ENCODE peak calls at places on chromosome 17, in five cellular contexts. A, F, M, Q and E are unnamed samples.

GRCh38 chr17:21190078-21190477 is 23.9 kb downstream of the TMEM11 start:
- DNase-seq in A (no peak), F (no peak), M (no peak), Q (no peak), E (no peak)

GRCh38 chr17:4944163-4944553 is 4.1 kb downstream of the RNF167 start:
- DNase-seq in A (no peak), F (no peak), M (no peak), Q (no peak), E (no peak)

GRCh38 chr17:35089846-35090193 is 26.3 kb upstream of the RFFL start:
- DNase-seq in A (no peak), F (peak; percentile 38), M (no peak), Q (peak; percentile 46), E (peak; percentile 30)

GRCh38 chr17:7486181-7486580 is 2.0 kb downstream of the POLR2A start:
- DNase-seq in A (no peak), F (no peak), M (no peak), Q (peak; percentile 81), E (peak; percentile 72)

GRCh38 chr17:75876938-75877751 is 1.2 kb downstream of the TRIM47 start:
- DNase-seq in A (peak; percentile 96), F (peak; percentile 98), M (peak; percentile 88), Q (peak; percentile 97), E (peak; percentile 89)

GRCh38 chr17:67400193-67400592 is 23.1 kb downstream of the PITPNC1 start:
- DNase-seq in A (no peak), F (no peak), M (no peak), Q (no peak), E (no peak)

GRCh38 chr17:36001862-36002603 is 680 bp upstream of the CCL15 start:
- DNase-seq in A (no peak), F (no peak), M (peak; percentile 93), Q (no peak), E (no peak)

GRCh38 chr17:27651411-27652345 is 20.7 kb downstream of the LGALS9 start:
- DNase-seq in A (peak; percentile 64), F (peak; percentile 65), M (peak; percentile 82), Q (peak; percentile 43), E (peak; percentile 19)

GRCh38 chr17:8189041-8189710 is 804 bp downstream of the BORCS6 start:
- DNase-seq in A (peak; percentile 34), F (no peak), M (peak; percentile 72), Q (no peak), E (peak; percentile 16)

GRCh38 chr17:76946772-76947135 is 78.5 kb downstream of the MGAT5B start:
- DNase-seq in A (no peak), F (no peak), M (no peak), Q (no peak), E (no peak)

GRCh38 chr17:1511756-1512321 is 4.6 kb downstream of the INPP5K start:
- DNase-seq in A (no peak), F (peak; percentile 52), M (peak; percentile 67), Q (peak; percentile 37), E (peak; percentile 76)

GRCh38 chr17:76543482-76544122 is 3.8 kb downstream of the PRCD start:
- DNase-seq in A (peak; percentile 21), F (no peak), M (no peak), Q (no peak), E (no peak)

GRCh38 chr17:78372811-78373210 is 5.6 kb upstream of the PGS1 start:
- DNase-seq in A (no peak), F (no peak), M (no peak), Q (no peak), E (no peak)

GRCh38 chr17:56723471-56723870 is 110.2 kb downstream of the C17orf67 start:
- DNase-seq in A (no peak), F (no peak), M (no peak), Q (no peak), E (no peak)

GRCh38 chr17:29778936-29779811 is 150.9 kb downstream of the SSH2 start:
- DNase-seq in A (peak; percentile 82), F (peak; percentile 75), M (peak; percentile 69), Q (peak; percentile 63), E (peak; percentile 52)

GRCh38 chr17:2994441-2994840 is 69.0 kb downstream of the OR1D5 start:
- DNase-seq in A (no peak), F (no peak), M (no peak), Q (no peak), E (no peak)

GRCh38 chr17:78185981-78186688 is 717 bp downstream of the TK1 start:
- DNase-seq in A (peak; percentile 43), F (no peak), M (peak; percentile 81), Q (peak; percentile 44), E (peak; percentile 42)

GRCh38 chr17:77833769-77834168 is 124.7 kb upstream of the TNRC6C start:
- DNase-seq in A (no peak), F (no peak), M (no peak), Q (no peak), E (no peak)

GRCh38 chr17:68790931-68791330 is 164.3 kb downstream of the ABCA8 start:
- DNase-seq in A (peak; percentile 40), F (no peak), M (no peak), Q (peak; percentile 67), E (peak; percentile 55)

GRCh38 chr17:74383140-74383539 is 15.8 kb downstream of the GPR142 start:
- DNase-seq in A (no peak), F (no peak), M (no peak), Q (no peak), E (no peak)

GRCh38 chr17:79174905-79175856 is 100.6 kb downstream of the ENGASE start:
- DNase-seq in A (no peak), F (no peak), M (no peak), Q (peak; percentile 7), E (no peak)

GRCh38 chr17:58684003-58684402 is 7.8 kb downstream of the TEX14 start:
- DNase-seq in A (no peak), F (no peak), M (no peak), Q (no peak), E (no peak)

GRCh38 chr17:4604111-4604644 is 19.8 kb downstream of the SMTNL2 start:
- DNase-seq in A (peak; percentile 84), F (peak; percentile 55), M (no peak), Q (peak; percentile 65), E (peak; percentile 34)

GRCh38 chr17:57145347-57145746 is 60.3 kb downstream of the AKAP1 start:
- DNase-seq in A (no peak), F (no peak), M (no peak), Q (no peak), E (no peak)

GRCh38 chr17:71828182-71828596 is 292.6 kb upstream of the SOX9 start:
- DNase-seq in A (no peak), F (no peak), M (no peak), Q (no peak), E (peak; percentile 83)

GRCh38 chr17:59763861-59764260 is 56.4 kb downstream of the VMP1 start:
- DNase-seq in A (no peak), F (peak; percentile 88), M (no peak), Q (peak; percentile 93), E (peak; percentile 89)

GRCh38 chr17:73325527-73325842 is 13.7 kb upstream of the CDC42EP4 start:
- DNase-seq in A (no peak), F (peak; percentile 90), M (no peak), Q (peak; percentile 90), E (peak; percentile 95)

DNA sequence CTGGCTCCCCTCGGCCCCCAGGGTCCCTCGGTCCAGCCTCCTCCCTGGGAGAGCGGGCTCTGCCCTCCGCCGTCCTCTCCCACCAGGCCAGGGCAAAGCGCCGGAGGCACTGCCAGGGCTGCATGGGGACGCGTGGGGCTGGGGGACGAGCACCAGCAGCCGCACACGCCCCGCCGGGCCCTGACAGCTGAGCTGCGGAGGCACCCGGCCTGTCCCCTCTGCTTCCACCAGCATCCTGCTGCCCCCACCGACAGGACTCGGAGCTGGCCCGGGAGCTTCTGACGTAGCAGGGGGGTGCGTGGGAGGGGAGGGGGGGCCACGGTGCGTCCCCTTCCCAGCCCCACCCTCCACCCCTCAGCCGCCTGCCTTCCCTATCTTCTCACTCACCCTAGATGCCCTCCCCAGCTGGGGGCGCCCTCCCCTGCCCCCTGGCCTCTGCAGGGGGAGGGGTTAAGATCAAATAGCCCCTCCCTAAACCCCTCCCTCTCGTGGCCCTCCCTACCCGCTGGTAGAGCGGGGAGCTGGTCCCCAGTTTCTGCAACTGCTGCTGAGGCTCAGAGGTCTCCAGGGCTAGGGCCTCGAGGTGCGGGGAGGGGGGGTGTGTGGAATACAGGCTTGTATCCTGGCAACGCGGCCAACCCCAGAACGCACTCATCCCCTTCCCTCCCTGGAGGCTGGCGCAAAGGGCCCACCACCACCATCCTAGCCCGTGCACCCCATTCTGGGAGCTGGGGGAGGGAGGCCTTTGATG is 1.1 kb downstream of the SRCIN1 start:
- DNase-seq in A (no peak), F (no peak), M (no peak), Q (no peak), E (no peak)
- H3K4me3 ChIP-seq in A (peak overlapping the region; percentile 69), F (no peak overlapping the region), M (no peak overlapping the region), Q (no peak overlapping the region), E (no peak overlapping the region)

DNA sequence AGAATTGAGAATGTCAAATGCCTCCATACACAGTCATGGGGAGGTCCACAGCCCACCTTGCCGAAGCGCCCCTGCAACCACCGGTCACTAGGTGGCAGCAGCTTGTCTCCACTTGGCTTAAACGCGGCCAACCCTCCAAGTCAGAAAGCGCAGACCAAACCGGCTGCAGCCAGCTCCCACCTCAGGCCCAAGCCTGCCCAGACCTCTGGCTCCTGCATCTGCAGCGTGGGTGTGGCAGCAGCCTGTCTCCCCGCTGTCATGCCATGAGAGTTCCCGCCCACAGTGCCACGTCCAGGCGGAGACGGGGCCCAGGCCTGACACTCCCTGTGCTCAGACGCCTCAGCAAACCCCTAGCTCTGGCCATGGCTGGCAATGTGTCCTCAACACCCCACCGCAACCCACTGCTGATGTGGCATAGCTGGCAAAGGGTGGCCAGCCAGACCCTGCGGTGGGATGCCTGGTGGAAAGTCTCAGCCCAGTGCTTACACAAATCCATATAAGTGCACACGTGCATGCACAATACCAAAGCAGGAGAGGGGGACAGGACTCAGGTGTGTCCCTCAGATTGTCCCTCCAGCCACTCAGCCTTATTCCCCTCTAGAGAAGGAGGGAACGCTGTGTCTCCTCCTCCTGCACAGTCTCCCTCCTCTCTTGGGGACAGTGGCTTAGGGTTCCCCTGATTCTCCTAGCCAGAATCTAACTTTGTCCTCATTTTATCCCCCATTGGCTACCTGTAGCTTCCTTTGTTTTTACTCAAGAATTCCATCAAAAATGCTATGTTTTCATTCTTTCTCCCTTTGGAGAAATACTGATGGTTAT is 10.9 kb downstream of the COPZ2 start:
- DNase-seq in A (peak; percentile 83), F (peak; percentile 92), M (peak; percentile 91), Q (peak; percentile 92), E (peak; percentile 95)
- TF ChIP-seq CTCF in A (peak; percentile 93), F (peak; percentile 89), M (peak; percentile 83), Q (peak; percentile 87), E (peak; percentile 87)

GRCh38 chr17:50534979-50535326 is 2.4 kb downstream of the EPN3 start:
- DNase-seq in A (no peak), F (no peak), M (no peak), Q (no peak), E (no peak)
- H3K4me3 ChIP-seq in A (peak overlapping the region; percentile 71), F (no peak overlapping the region), M (no peak overlapping the region), Q (no peak overlapping the region), E (no peak overlapping the region)

DNA sequence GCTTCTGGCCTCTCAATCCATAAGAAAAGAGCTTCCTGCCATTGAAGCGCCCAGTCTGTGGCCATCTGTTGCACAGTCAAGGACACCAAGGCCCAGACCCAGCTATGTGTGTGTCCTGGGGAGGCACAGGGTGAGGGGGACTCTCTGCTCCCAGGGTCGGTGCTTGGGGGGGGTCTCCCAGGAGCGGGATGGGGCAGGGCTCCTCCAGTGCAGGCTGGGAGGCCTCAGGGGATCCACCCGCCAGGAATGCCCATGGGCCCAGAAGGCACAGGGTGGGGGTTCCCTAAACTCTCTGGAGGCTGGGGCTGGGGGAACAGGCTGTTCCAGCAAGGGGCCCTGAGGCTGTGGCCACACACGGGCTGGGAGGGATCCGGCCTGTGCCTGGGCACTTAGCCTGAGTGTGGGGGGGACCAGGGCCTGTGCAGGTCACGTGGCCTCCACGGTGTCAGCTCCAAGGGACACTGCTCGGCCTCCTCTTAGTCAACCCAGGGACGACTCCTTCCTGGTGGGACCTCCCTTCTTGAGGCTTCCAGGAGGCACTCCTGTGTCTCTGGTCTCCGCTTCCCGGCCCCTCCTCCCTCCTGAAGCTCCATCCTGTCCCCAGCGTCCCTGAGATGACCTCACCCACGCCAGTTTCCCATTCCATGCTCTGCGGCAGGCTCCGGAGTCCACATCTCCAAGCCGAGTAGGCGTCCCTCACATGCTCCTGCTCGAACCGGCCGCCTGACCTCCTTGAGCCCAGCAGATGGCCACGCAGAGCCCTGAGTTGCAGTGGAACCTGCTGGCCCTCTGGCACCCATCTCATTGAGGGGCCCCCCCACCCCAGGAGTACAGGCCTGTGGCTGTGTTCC is 23.1 kb upstream of the BAHCC1 start:
- DNase-seq in A (peak; percentile 71), F (peak; percentile 61), M (peak; percentile 37), Q (no peak), E (peak; percentile 54)
- TF ChIP-seq CTCF in A (peak; percentile 52), F (peak; percentile 48), M (no peak), Q (peak; percentile 15), E (peak; percentile 55)